ENCODE peak calls at places on chromosomes 16 and 17, in four cellular contexts. B is AG10803, Z is HL-60, M is IMR-90. J is an unnamed sample.

GRCh38 chr16:3690991-3691720 is 26.2 kb downstream of the TRAP1 start:
- DNase-seq in Z (no peak), B (peak), M (no peak), J (no peak)

GRCh38 chr16:85431431-85432124 is 181.5 kb upstream of the GSE1 start:
- DNase-seq in M (no peak), Z (no peak), B (no peak), J (no peak)

GRCh38 chr16:50946606-50947005 is 204.5 kb downstream of the SALL1 start:
- DNase-seq in Z (no peak), M (no peak), B (no peak), J (no peak)

GRCh38 chr17:76467809-76468633 is 618 bp downstream of the AANAT start:
- DNase-seq in B (no peak), M (no peak), Z (no peak), J (no peak)

GRCh38 chr16:69326172-69326873 is 4.1 kb downstream of the PDF start:
- DNase-seq in M (no peak), Z (no peak), B (no peak), J (no peak)

GRCh38 chr17:82019905-82020873 is 2.5 kb downstream of the CENPX start:
- DNase-seq in M (peak), B (peak), Z (peak), J (peak)

GRCh38 chr16:75929056-75929455 is 202.8 kb upstream of the CPHXL start:
- DNase-seq in M (peak), B (no peak), Z (no peak), J (no peak)

GRCh38 chr16:10509534-10510025 is 70.8 kb downstream of the EMP2 start:
- DNase-seq in B (peak), Z (peak), M (peak), J (peak)

GRCh38 chr16:2278956-2279800 is 11.3 kb upstream of the RNPS1 start:
- DNase-seq in M (no peak), B (no peak), Z (no peak), J (no peak)

GRCh38 chr16:65413861-65414260 is 292.0 kb upstream of the CDH11 start:
- DNase-seq in B (no peak), M (peak), Z (no peak), J (no peak)

GRCh38 chr16:980595-980854 is 1.0 kb upstream of the SOX8 start:
- DNase-seq in Z (no peak), M (no peak), B (no peak), J (no peak)

GRCh38 chr17:77374170-77374936 is 233.6 kb downstream of the SEC14L1 start:
- DNase-seq in M (peak), Z (no peak), B (peak), J (peak)

GRCh38 chr16:4733211-4733742 is 794 bp downstream of the ANKS3 start:
- DNase-seq in B (no peak), M (no peak), Z (no peak), J (no peak)

GRCh38 chr17:700504-701094 is 14.0 kb downstream of the VPS53 start:
- DNase-seq in B (peak), Z (no peak), M (peak), J (peak)

GRCh38 chr17:41442772-41443171 is 2.0 kb upstream of the KRT38 start:
- DNase-seq in Z (no peak), M (peak), B (peak), J (peak)

GRCh38 chr17:64198711-64199110 is 64.3 kb downstream of the TEX2 start:
- DNase-seq in B (no peak), Z (no peak), M (no peak), J (no peak)

GRCh38 chr17:38898291-38898679 is 27.1 kb upstream of the LASP1NB start:
- DNase-seq in M (no peak), Z (no peak), B (no peak), J (no peak)

GRCh38 chr17:59490259-59490658 is 75.2 kb upstream of the DHX40 start:
- DNase-seq in Z (no peak), B (no peak), M (peak), J (no peak)

GRCh38 chr16:48067388-48067787 is 88.4 kb downstream of the ABCC12 start:
- DNase-seq in Z (no peak), B (no peak), M (no peak), J (no peak)

GRCh38 chr17:40937384-40937819 is at the start of gene KRT23:
- DNase-seq in B (no peak), Z (no peak), M (no peak), J (no peak)

GRCh38 chr16:56878455-56878854 is 13.4 kb downstream of the SLC12A3 start:
- DNase-seq in M (no peak), B (no peak), Z (no peak), J (no peak)

GRCh38 chr17:1644493-1645206 is 882 bp downstream of the SCARF1 start:
- DNase-seq in B (peak), Z (no peak), M (peak), J (peak)

GRCh38 chr17:43814714-43815113 is 18.2 kb downstream of the MPP3 start:
- DNase-seq in Z (no peak), B (peak), M (peak), J (peak)

GRCh38 chr16:25155553-25156460 is 44.3 kb downstream of the LCMT1 start:
- DNase-seq in Z (no peak), B (no peak), M (peak), J (no peak)

DNA sequence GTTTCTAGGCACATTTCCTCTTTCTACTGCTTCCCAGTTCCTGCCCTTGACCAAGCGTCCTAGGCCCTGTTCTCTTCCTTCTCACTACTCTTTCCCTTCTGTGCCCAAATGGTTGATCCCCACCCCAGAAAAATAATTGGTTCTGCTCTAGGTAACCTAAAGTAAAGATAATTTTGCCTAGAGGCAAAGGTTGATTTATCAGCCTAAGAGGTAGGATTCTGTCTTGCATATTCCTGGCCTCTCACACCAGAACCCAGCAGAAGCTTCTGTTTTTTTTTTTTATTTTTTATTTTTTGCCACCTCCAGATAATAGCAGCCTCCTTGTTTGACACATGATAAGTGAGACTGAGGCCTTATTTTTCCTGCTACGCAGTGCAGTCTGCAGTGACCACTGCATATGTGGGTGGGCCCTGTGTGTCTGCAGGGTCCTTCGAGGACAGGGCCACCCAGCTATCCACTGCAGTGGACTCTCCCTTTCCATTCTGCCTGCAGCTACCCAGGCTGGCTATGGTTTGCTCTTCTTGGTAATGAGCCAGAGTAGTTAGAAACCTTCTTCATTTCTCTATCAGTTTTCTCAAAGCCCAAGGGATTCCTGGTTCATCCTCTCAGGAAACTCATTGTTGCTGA is 711 bp downstream of the PIPOX start:
- DNase-seq in M (no peak), B (no peak), Z (no peak), J (no peak)
- H3K4me3 ChIP-seq in M (no peak), B (no peak), Z (no peak), J (no peak)

DNA sequence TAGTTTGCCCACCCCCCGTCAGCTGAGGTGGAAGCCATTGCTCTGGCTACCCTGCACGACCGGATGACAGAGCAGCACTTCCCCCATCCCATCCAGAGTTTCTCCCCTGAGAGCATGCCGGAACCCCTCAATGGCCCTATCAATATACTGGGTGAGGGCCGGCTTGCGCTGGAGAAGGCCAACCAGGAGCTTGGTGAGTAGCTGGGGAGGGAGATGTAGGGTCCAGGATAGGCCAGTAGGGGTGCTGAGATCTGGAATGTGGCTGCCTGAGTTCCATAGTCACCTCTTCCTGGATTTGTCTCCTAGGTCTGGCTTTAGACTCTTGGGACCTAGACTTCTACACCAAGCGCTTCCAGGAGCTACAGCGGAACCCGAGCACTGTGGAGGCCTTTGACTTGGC is 6.4 kb downstream of the PFAS start:
- DNase-seq in B (no peak), M (no peak), Z (no peak), J (no peak)
- TF ChIP-seq CTCF in B (peak), M (no peak), Z (no peak), J (peak)

DNA sequence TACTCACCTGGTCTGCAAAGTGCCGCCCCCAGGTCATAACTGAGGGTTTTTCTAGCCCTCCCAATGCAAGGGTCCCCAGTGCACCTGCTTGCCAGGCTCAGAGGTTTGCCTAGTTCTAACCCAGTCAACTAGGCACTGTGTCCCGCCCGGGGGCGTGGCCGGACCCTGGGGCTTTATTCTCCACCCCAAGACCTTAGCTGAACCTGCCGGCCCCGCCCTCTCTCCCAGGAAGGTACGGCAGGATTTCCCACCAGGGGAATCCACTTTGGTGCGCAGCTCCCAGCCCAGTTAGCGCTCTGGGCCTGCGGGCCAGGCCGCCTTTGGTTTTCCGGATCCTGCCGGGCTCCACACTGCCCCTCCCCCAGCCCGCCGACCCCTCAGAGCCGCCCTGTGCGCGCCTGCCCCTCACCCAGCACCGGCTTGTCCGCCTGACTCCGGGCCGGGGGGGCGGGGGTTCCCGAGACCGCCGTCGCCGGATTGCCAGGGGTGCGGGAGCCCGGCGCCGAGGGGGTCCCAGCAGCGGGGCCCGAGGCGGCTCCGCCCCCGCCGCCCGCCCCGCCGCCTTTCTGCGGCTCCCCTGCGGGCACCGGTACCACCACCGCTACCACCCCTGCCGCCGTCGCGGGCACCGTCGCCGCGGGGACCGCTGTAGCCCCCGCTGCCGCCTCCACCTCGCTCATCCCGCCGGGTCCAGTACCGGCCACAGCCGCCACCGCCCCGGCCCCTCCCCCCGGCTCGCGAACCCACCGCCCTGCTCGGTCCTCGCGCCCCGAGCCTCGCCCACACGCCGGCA is 422 bp downstream of the YBX2 start:
- DNase-seq in Z (no peak), B (no peak), M (no peak), J (no peak)
- H3K4me3 ChIP-seq in Z (no peak), B (no peak), M (no peak), J (no peak)

GRCh38 chr17:73643846-73644144 is 450 bp downstream of the SDK2 start:
- DNase-seq in Z (no peak), B (no peak), M (no peak), J (no peak)

GRCh38 chr17:73644145-73645049 is at the start of gene SDK2:
- DNase-seq in M (no peak), B (no peak), Z (no peak), J (no peak)

GRCh38 chr17:73641779-73642580 is 2.3 kb downstream of the SDK2 start:
- DNase-seq in Z (no peak), B (no peak), M (no peak), J (no peak)

GRCh38 chr17:73642659-73643011 is 1.6 kb downstream of the SDK2 start:
- DNase-seq in M (no peak), Z (no peak), B (no peak), J (no peak)

GRCh38 chr17:73643012-73643845 is 1.0 kb downstream of the SDK2 start:
- DNase-seq in Z (no peak), B (no peak), M (no peak), J (no peak)
- TF ChIP-seq CTCF in Z (no peak), B (peak), M (no peak), J (no peak)

DNA sequence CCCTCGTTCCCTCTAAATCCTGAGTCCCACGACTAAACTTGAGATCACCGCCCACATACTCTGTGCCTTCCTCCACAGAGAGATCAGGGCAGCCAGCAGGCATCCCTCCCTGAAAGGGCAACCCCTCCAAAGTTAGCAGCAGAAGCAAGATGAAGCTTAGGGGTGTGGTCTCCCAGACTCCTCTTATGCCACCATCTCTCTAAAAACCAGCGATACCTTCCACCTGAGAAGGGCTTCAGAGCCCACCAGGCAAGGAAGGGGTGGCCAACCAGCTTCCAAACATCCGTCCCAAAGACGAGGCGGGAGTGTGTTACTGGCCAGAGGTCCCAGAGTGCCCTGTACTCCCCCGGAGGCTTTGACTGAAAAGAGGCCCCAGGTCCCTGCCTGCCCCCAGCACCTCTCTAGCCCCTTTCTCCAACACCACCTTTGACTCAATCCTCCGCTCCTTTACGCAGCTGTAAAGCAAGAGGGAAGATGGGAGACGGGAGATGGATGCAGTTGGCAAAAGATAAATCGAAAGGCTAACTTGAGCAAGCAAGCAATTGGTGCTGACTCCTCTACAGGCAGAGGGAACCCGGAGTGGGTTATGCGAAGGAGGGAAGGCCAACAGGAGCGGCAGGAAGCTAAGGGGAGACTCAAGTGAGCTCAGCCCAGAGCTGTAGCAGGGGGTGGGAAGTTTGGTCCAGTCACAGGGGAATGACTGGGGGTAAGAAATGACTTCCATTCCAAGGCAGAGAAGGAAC is 1.1 kb downstream of the ST3GAL2 start:
- DNase-seq in B (peak), Z (no peak), M (peak), J (peak)
- H3K4me3 ChIP-seq in B (peak), Z (peak), M (peak), J (peak)

GRCh38 chr17:57849163-57849873 is 526 bp downstream of the MRPS23 start:
- DNase-seq in M (no peak), B (no peak), Z (no peak), J (no peak)
- TF ChIP-seq CTCF in M (no peak), B (no peak), Z (no peak), J (no peak)

GRCh38 chr17:62094175-62094574 is 29.1 kb upstream of the MED13 start:
- DNase-seq in Z (no peak), B (no peak), M (peak), J (no peak)
- H3K4me3 ChIP-seq in Z (no peak), B (no peak), M (no peak), J (no peak)

GRCh38 chr17:32515677-32516383 is 29.0 kb downstream of the CDK5R1 start:
- DNase-seq in M (no peak), Z (no peak), B (no peak), J (no peak)
- TF ChIP-seq CTCF in M (no peak), Z (no peak), B (no peak), J (no peak)

GRCh38 chr17:56976941-56977570 is 875 bp upstream of the SCPEP1 start:
- DNase-seq in M (no peak), B (no peak), Z (no peak), J (no peak)
- H3K4me3 ChIP-seq in M (peak), B (peak), Z (no peak), J (peak)

GRCh38 chr17:7435676-7436555 is 681 bp downstream of the TMEM102 start:
- DNase-seq in M (no peak), Z (peak), B (no peak), J (no peak)
- TF ChIP-seq CTCF in M (peak), Z (no peak), B (no peak), J (no peak)